ENCODE peak calls at places on chromosomes 4 and X, in nine cellular contexts. R is tibial artery, M is esophagus muscularis mucosa, Q is fibroblast of lung, Y is upper lobe of right lung, Z is tibial nerve, A is breast epithelium, T is K562, J is foreskin fibroblast. E is an unnamed sample.
A peak's percentile ranks its signal among the peaks of the same experiment; 100 is the strongest.

GRCh38 chr4:122576261-122577188 is 44.3 kb downstream of the IL21 start:
- DNase-seq in R (no peak), M (no peak), Q (peak; percentile 71), Y (no peak), Z (peak; percentile 36), A (no peak), T (peak; percentile 27), J (peak; percentile 32), E (peak; percentile 11)

GRCh38 chr4:109588176-109588575 is 28.1 kb downstream of the MCUB start:
- DNase-seq in R (no peak), M (no peak), Q (no peak), Y (no peak), Z (no peak), A (no peak), T (no peak), J (no peak), E (no peak)

GRCh38 chr4:76434901-76435688 is at the start of gene SHROOM3:
- DNase-seq in R (peak; percentile 50), M (no peak), Q (no peak), Y (no peak), Z (no peak), A (no peak), T (no peak), J (no peak), E (no peak)

GRCh38 chrX:154738013-154738738 is 12.7 kb downstream of the GAB3 start:
- DNase-seq in R (peak; percentile 45), M (no peak), Q (peak; percentile 85), Y (no peak), Z (no peak), A (no peak), T (no peak), J (peak; percentile 73), E (no peak)

GRCh38 chrX:80511969-80512760 is 91.9 kb downstream of the TENT5D start:
- DNase-seq in R (no peak), M (no peak), Q (no peak), Y (no peak), Z (no peak), A (no peak), T (peak; percentile 46), J (no peak), E (no peak)

GRCh38 chrX:40172980-40173661 is 75.4 kb upstream of the BCOR start:
- DNase-seq in R (no peak), M (no peak), Q (no peak), Y (no peak), Z (no peak), A (no peak), T (no peak), J (no peak), E (no peak)

GRCh38 chr4:89290727-89291126 is 16.9 kb downstream of the GPRIN3 start:
- DNase-seq in R (no peak), M (no peak), Q (no peak), Y (no peak), Z (no peak), A (no peak), T (no peak), J (no peak), E (no peak)

GRCh38 chr4:95093460-95093859 is 335.7 kb downstream of the BMPR1B start:
- DNase-seq in R (no peak), M (no peak), Q (no peak), Y (no peak), Z (no peak), A (no peak), T (no peak), J (no peak), E (no peak)

GRCh38 chrX:43676960-43677582 is 21.0 kb downstream of the MAOA start:
- DNase-seq in R (no peak), M (no peak), Q (peak; percentile 65), Y (no peak), Z (no peak), A (no peak), T (no peak), J (no peak), E (no peak)

GRCh38 chr4:177087060-177087459 is 222.6 kb upstream of the NEIL3 start:
- DNase-seq in R (no peak), M (no peak), Q (no peak), Y (no peak), Z (no peak), A (no peak), T (no peak), J (no peak), E (no peak)

GRCh38 chrX:53085661-53086229 is 3.6 kb downstream of the TSPYL2 start:
- DNase-seq in R (no peak), M (no peak), Q (no peak), Y (no peak), Z (no peak), A (no peak), T (no peak), J (no peak), E (no peak)

GRCh38 chr4:22595684-22596083 is 79.8 kb upstream of the ADGRA3 start:
- DNase-seq in R (no peak), M (peak; percentile 14), Q (no peak), Y (no peak), Z (no peak), A (no peak), T (no peak), J (no peak), E (no peak)

GRCh38 chrX:75989806-75990590 is 182.9 kb upstream of the PBDC1 start:
- DNase-seq in R (no peak), M (no peak), Q (no peak), Y (no peak), Z (no peak), A (no peak), T (no peak), J (no peak), E (no peak)

GRCh38 chr4:128831526-128832252 is 22.2 kb downstream of the JADE1 start:
- DNase-seq in R (no peak), M (no peak), Q (peak; percentile 43), Y (no peak), Z (no peak), A (no peak), T (no peak), J (no peak), E (no peak)

GRCh38 chrX:56764975-56765791 is 36.1 kb downstream of the NBDY start:
- DNase-seq in R (no peak), M (peak; percentile 14), Q (no peak), Y (peak; percentile 13), Z (no peak), A (no peak), T (no peak), J (no peak), E (no peak)

GRCh38 chrX:147917700-147918694 is 6.3 kb downstream of the FMR1 start:
- DNase-seq in R (no peak), M (no peak), Q (no peak), Y (no peak), Z (no peak), A (no peak), T (no peak), J (no peak), E (no peak)

GRCh38 chr4:55951191-55951922 is 2.6 kb downstream of the CEP135 start:
- DNase-seq in R (no peak), M (no peak), Q (no peak), Y (no peak), Z (no peak), A (no peak), T (no peak), J (no peak), E (no peak)

GRCh38 chr4:55949480-55949802 is 696 bp downstream of the CEP135 start:
- DNase-seq in R (no peak), M (no peak), Q (no peak), Y (no peak), Z (no peak), A (no peak), T (no peak), J (no peak), E (no peak)

GRCh38 chr4:55947912-55948725 is 626 bp upstream of the CEP135 start:
- DNase-seq in R (no peak), M (no peak), Q (peak; percentile 95), Y (no peak), Z (peak; percentile 11), A (no peak), T (peak; percentile 14), J (peak; percentile 91), E (peak; percentile 68)

GRCh38 chr4:55948726-55949479 is at the start of gene CEP135:
- DNase-seq in R (peak; percentile 91), M (peak; percentile 97), Q (peak; percentile 93), Y (peak; percentile 99), Z (peak; percentile 79), A (peak; percentile 91), T (peak; percentile 88), J (peak; percentile 93), E (peak; percentile 83)

GRCh38 chr4:55947254-55947882 is 1.4 kb upstream of the CEP135 start:
- DNase-seq in R (no peak), M (no peak), Q (peak; percentile 43), Y (no peak), Z (no peak), A (no peak), T (no peak), J (peak; percentile 7), E (no peak)
- TF ChIP-seq CTCF in R (no peak), M (no peak), Q (no peak), Y (no peak), Z (no peak), A (no peak), T (no peak), J (no peak), E (no peak)

GRCh38 chrX:33324099-33324498 is 112.8 kb upstream of the DMD start:
- DNase-seq in R (no peak), M (no peak), Q (no peak), Y (no peak), Z (no peak), A (no peak), T (peak; percentile 7), J (no peak), E (no peak)
- TF ChIP-seq CTCF in R (no peak), M (no peak), Q (no peak), Y (no peak), Z (no peak), A (no peak), T (no peak), J (no peak), E (no peak)

DNA sequence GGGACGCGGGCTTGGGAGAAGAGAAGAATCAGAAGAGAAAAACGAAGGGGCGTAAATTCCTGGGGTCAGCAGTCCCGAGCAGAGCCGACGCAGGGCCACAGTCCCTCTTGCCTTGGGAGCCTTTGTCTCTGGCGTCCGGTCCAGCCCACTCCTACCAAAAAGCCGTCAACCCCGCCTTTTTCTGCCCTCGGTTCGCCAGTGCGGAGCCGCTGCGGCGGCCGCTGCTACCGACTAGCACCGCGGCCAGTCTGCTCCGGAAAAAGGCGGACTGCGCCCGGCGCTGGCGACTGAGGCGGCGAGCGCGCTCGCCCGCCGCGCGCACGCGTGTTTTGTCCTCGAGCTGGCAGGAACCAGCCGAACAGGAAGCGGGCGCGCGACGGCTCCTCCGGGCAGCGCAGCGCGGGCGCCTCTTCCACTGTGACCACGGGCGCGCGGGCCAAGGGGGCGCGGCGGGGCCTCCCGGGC is 502 bp downstream of the HNRNPDL start:
- DNase-seq in R (peak; percentile 32), M (no peak), Q (peak; percentile 48), Y (no peak), Z (no peak), A (peak; percentile 57), T (peak; percentile 61), J (no peak), E (no peak)
- TF ChIP-seq CTCF in R (no peak), M (no peak), Q (no peak), Y (no peak), Z (no peak), A (no peak), T (no peak), J (no peak), E (no peak)

DNA sequence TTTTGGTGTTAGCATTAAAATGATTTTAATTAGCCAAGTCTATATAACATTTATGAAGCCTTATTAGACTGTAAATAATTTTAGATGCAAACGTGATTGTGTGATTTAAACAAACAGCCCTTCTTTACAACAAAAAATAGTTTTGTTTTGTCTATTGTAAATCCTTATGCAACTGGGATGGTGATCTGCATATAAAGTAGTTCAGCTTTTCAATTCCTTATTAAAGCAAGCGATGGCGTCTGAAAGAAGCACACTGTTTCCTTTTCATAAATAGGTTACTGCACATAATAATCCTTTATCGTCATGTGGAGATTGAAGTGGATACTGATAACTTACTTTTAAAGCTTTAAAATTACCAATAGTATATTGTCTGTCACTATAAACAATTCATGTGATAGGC is 8.8 kb downstream of the SLITRK2 start:
- DNase-seq in R (no peak), M (no peak), Q (no peak), Y (no peak), Z (no peak), A (no peak), T (no peak), J (no peak), E (no peak)
- TF ChIP-seq CTCF in R (no peak), M (no peak), Q (no peak), Y (no peak), Z (no peak), A (no peak), T (no peak), J (no peak), E (no peak)